ENCODE peak calls at places on chromosomes 5 and 9, in four cellular contexts. One of them, this sample, is unnamed.

GRCh38 chr9:120913673-120914266 is 12.8 kb downstream of the TRAF1 start:
- DNase-seq in GM12864: no peak
- DNase-seq in left ventricle myocardium inferior: no peak
- DNase-seq in GM12865: no peak
- DNase-seq in this sample: no peak

GRCh38 chr9:96495341-96495740 is 45.4 kb downstream of the HABP4 start:
- DNase-seq in GM12865: no peak
- DNase-seq in left ventricle myocardium inferior: no peak
- DNase-seq in GM12864: no peak
- DNase-seq in this sample: no peak

GRCh38 chr5:14467251-14467650 is 114.3 kb upstream of the OTULINL start:
- DNase-seq in GM12864: no peak
- DNase-seq in GM12865: no peak
- DNase-seq in left ventricle myocardium inferior: no peak
- DNase-seq in this sample: no peak

GRCh38 chr5:172748341-172748843 is 22.6 kb downstream of the DUSP1 start:
- DNase-seq in GM12865: no peak
- DNase-seq in GM12864: no peak
- DNase-seq in left ventricle myocardium inferior: peak
- DNase-seq in this sample: no peak

GRCh38 chr9:86602715-86603114 is 248.5 kb upstream of the TUT7 start:
- DNase-seq in GM12864: no peak
- DNase-seq in left ventricle myocardium inferior: no peak
- DNase-seq in GM12865: no peak
- DNase-seq in this sample: no peak

GRCh38 chr9:116280529-116280928 is 126.9 kb downstream of the PAPPA start:
- DNase-seq in left ventricle myocardium inferior: no peak
- DNase-seq in GM12865: no peak
- DNase-seq in GM12864: no peak
- DNase-seq in this sample: no peak

GRCh38 chr9:136014147-136014927 is 53.2 kb upstream of the UBAC1 start:
- DNase-seq in GM12864: no peak
- DNase-seq in left ventricle myocardium inferior: no peak
- DNase-seq in GM12865: no peak
- DNase-seq in this sample: no peak

GRCh38 chr5:173328896-173329369 is 719 bp upstream of the STC2 start:
- DNase-seq in GM12865: peak
- DNase-seq in GM12864: no peak
- DNase-seq in left ventricle myocardium inferior: no peak
- DNase-seq in this sample: no peak

GRCh38 chr5:159061186-159061796 is 38.4 kb downstream of the EBF1 start:
- DNase-seq in GM12864: no peak
- DNase-seq in left ventricle myocardium inferior: peak
- DNase-seq in GM12865: no peak
- DNase-seq in this sample: no peak

GRCh38 chr5:13591621-13592020 is 352.9 kb downstream of the DNAH5 start:
- DNase-seq in GM12865: no peak
- DNase-seq in GM12864: no peak
- DNase-seq in left ventricle myocardium inferior: no peak
- DNase-seq in this sample: no peak

GRCh38 chr5:158619083-158619788 is 480.5 kb downstream of the EBF1 start:
- DNase-seq in GM12864: no peak
- DNase-seq in left ventricle myocardium inferior: no peak
- DNase-seq in GM12865: no peak
- DNase-seq in this sample: no peak

GRCh38 chr5:107874810-107875209 is 204.1 kb upstream of the EFNA5 start:
- DNase-seq in GM12865: no peak
- DNase-seq in left ventricle myocardium inferior: no peak
- DNase-seq in GM12864: no peak
- DNase-seq in this sample: peak

GRCh38 chr9:29397148-29397547 is 1823.9 kb upstream of the C9orf72 start:
- DNase-seq in GM12865: no peak
- DNase-seq in GM12864: no peak
- DNase-seq in left ventricle myocardium inferior: no peak
- DNase-seq in this sample: no peak

GRCh38 chr9:109167716-109168115 is 667 bp upstream of the FRRS1L start:
- DNase-seq in GM12864: no peak
- DNase-seq in left ventricle myocardium inferior: no peak
- DNase-seq in GM12865: no peak
- DNase-seq in this sample: no peak

GRCh38 chr5:175544108-175544511 is 65.8 kb downstream of the SFXN1 start:
- DNase-seq in left ventricle myocardium inferior: no peak
- DNase-seq in GM12865: no peak
- DNase-seq in GM12864: no peak
- DNase-seq in this sample: no peak

GRCh38 chr9:100472725-100473261 is at the start of gene TMEFF1:
- DNase-seq in GM12864: no peak
- DNase-seq in left ventricle myocardium inferior: peak
- DNase-seq in GM12865: peak
- DNase-seq in this sample: peak

GRCh38 chr5:55036477-55036876 is 12.4 kb downstream of the GZMK start:
- DNase-seq in left ventricle myocardium inferior: no peak
- DNase-seq in GM12865: no peak
- DNase-seq in GM12864: no peak
- DNase-seq in this sample: no peak

GRCh38 chr5:107502711-107503110 is 168.0 kb downstream of the EFNA5 start:
- DNase-seq in left ventricle myocardium inferior: no peak
- DNase-seq in GM12865: no peak
- DNase-seq in GM12864: no peak
- DNase-seq in this sample: no peak

GRCh38 chr5:10306114-10306513 is 1.6 kb downstream of the CMBL start:
- DNase-seq in GM12864: no peak
- DNase-seq in left ventricle myocardium inferior: no peak
- DNase-seq in GM12865: no peak
- DNase-seq in this sample: no peak

GRCh38 chr5:180207593-180207992 is 1.4 kb downstream of the RASGEF1C start:
- DNase-seq in GM12865: no peak
- DNase-seq in GM12864: no peak
- DNase-seq in left ventricle myocardium inferior: no peak
- DNase-seq in this sample: no peak

GRCh38 chr5:876398-877365 is 15.9 kb downstream of the BRD9 start:
- DNase-seq in GM12865: no peak
- DNase-seq in left ventricle myocardium inferior: no peak
- DNase-seq in GM12864: no peak
- DNase-seq in this sample: no peak

GRCh38 chr5:118407958-118408357 is 580.4 kb downstream of the DTWD2 start:
- DNase-seq in GM12865: no peak
- DNase-seq in left ventricle myocardium inferior: no peak
- DNase-seq in GM12864: no peak
- DNase-seq in this sample: no peak

DNA sequence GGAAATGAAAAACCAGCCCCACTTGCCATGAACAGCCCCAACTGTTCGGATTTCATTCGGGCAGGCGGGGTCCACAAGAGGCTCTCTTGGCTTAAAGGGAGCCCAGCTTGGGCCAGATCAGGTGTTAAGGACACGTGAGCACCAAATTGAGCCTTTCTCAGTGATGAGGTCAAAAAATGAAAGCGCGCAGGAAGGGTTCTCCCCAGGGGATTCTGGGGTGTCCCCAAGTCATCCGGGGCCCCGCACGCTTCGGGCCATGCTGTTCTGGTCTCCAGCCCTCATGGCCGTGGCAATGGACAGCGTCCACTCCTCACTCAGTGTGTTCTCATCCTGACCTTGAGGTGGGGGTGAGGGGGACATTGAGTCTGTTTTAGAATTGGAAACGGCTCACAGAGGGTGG is 10.9 kb downstream of the AK1 start:
- DNase-seq in GM12864: no peak
- DNase-seq in GM12865: peak
- DNase-seq in left ventricle myocardium inferior: no peak
- DNase-seq in this sample: no peak
- H3K4me3 ChIP-seq in GM12864: no peak
- H3K4me3 ChIP-seq in GM12865: no peak
- H3K4me3 ChIP-seq in left ventricle myocardium inferior: no peak
- H3K4me3 ChIP-seq in this sample: no peak

GRCh38 chr5:53936481-53937352 is 373.7 kb downstream of the ARL15 start:
- DNase-seq in left ventricle myocardium inferior: peak
- DNase-seq in GM12865: no peak
- DNase-seq in GM12864: no peak
- DNase-seq in this sample: no peak
- H3K4me3 ChIP-seq in left ventricle myocardium inferior: no peak
- H3K4me3 ChIP-seq in GM12865: no peak
- H3K4me3 ChIP-seq in GM12864: no peak
- H3K4me3 ChIP-seq in this sample: no peak

DNA sequence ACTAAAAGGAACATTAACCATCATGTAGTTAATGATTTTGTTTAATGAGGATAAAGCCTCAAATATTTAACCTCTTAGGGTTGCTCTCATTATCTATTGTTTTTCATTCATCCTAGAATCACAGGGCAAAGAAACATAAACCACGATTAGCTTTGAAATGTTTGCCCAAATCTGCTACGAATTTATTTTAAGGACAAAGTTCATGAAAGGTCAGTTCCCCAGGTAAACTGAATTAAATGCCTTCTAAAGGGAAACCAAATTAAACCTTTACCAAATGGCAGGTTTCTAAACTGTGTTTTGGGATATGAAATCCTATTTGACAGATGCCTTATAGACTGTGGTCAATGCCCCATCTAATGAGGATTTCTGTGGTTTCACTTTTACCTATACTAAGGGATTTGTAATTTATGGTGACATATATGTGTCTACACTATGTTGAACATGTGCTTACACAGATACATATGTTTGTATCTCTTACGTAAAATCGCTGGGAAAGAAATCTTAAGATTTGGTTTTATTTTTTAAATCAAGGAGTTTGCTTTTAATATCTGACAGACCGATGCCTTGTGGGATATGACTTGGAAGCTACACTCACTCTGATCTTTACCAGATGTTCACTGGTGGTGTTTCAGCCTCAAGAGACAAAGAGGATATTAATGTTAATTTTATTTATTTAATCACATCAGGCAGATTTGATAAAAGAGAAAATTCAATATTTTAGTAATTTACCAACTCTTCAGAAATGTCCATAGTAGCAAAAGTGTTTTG is 188.5 kb downstream of the GLIS3 start:
- DNase-seq in left ventricle myocardium inferior: no peak
- DNase-seq in GM12865: no peak
- DNase-seq in GM12864: no peak
- DNase-seq in this sample: no peak
- H3K4me3 ChIP-seq in left ventricle myocardium inferior: peak
- H3K4me3 ChIP-seq in GM12865: no peak
- H3K4me3 ChIP-seq in GM12864: no peak
- H3K4me3 ChIP-seq in this sample: no peak

DNA sequence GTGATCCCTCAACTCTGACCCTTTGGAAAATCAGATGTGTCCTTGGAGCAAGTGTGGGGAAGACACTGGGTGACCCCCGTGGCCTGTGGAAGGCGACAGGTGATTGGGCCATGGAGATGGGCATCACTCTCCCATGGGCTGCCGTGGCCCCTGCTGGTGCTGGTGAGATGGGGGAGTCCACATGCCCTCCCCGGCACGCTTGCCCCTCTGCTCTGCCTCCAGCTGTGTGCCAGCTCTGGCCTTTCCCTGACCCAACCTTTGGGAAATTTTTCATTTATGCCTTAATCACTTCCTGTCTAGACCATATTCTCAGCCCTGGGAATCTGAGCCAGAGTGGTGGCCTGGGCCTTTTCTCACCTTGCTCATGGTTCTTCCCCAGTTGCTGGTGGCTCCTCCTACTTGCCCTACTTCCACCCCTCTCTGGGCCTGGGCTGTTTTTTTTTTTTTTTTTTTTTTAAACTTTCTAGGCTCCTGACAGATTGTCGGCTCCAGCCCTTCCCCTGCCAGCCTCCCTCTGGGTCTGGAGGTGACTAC is 56.6 kb downstream of the RGS3 start:
- DNase-seq in left ventricle myocardium inferior: no peak
- DNase-seq in GM12864: no peak
- DNase-seq in GM12865: peak
- DNase-seq in this sample: no peak
- H3K4me3 ChIP-seq in left ventricle myocardium inferior: no peak
- H3K4me3 ChIP-seq in GM12864: peak
- H3K4me3 ChIP-seq in GM12865: peak
- H3K4me3 ChIP-seq in this sample: no peak